ENCODE peak calls at places on chromosomes 4 and X, in ten cellular contexts. B, Y, W, D, X, C, P, A, H and N are unnamed samples.

GRCh38 chr4:140100771-140101170 is 53.2 kb downstream of the MAML3 start:
- DNase-seq in B (no peak), Y (no peak), W (no peak), D (no peak), X (no peak), C (no peak), P (no peak), A (no peak), H (no peak), N (no peak)

GRCh38 chr4:77599378-77599777 is 6.2 kb upstream of the CXCL13 start:
- DNase-seq in B (peak), Y (no peak), W (peak), D (no peak), X (no peak), C (no peak), P (peak), A (peak), H (no peak), N (peak)

GRCh38 chr4:56843421-56843899 is 22.0 kb upstream of the SPINK2 start:
- DNase-seq in B (no peak), Y (no peak), W (no peak), D (no peak), X (no peak), C (no peak), P (peak), A (no peak), H (no peak), N (no peak)

GRCh38 chr4:68951078-68951805 is at the start of gene UGT2A3:
- DNase-seq in B (no peak), Y (no peak), W (no peak), D (no peak), X (no peak), C (no peak), P (peak), A (no peak), H (no peak), N (no peak)

GRCh38 chr4:40909363-40909876 is 159.7 kb downstream of the NSUN7 start:
- DNase-seq in B (no peak), Y (no peak), W (no peak), D (no peak), X (no peak), C (no peak), P (no peak), A (peak), H (peak), N (no peak)

GRCh38 chr4:40210776-40211175 is 13.9 kb downstream of the RHOH start:
- DNase-seq in B (no peak), Y (no peak), W (no peak), D (no peak), X (no peak), C (no peak), P (no peak), A (peak), H (no peak), N (no peak)

GRCh38 chrX:100649550-100650356 is 5.8 kb downstream of the SRPX2 start:
- DNase-seq in B (no peak), Y (peak), W (no peak), D (peak), X (peak), C (peak), P (no peak), A (no peak), H (peak), N (no peak)

GRCh38 chr4:74738756-74739155 is 55.6 kb downstream of the BTC start:
- DNase-seq in B (no peak), Y (no peak), W (no peak), D (no peak), X (no peak), C (no peak), P (no peak), A (no peak), H (no peak), N (no peak)

GRCh38 chrX:35288657-35289056 is 346.1 kb downstream of the FAM47B start:
- DNase-seq in B (no peak), Y (no peak), W (no peak), D (no peak), X (no peak), C (no peak), P (no peak), A (no peak), H (no peak), N (no peak)

GRCh38 chrX:150337026-150337425 is 26.1 kb upstream of the MAMLD1 start:
- DNase-seq in B (no peak), Y (no peak), W (no peak), D (no peak), X (no peak), C (no peak), P (no peak), A (no peak), H (no peak), N (no peak)

GRCh38 chrX:48715066-48715465 is 18.5 kb downstream of the SUV39H1 start:
- DNase-seq in B (no peak), Y (no peak), W (no peak), D (no peak), X (no peak), C (no peak), P (no peak), A (no peak), H (no peak), N (no peak)

GRCh38 chr4:13966241-13967195 is 339.0 kb upstream of the BOD1L1 start:
- DNase-seq in B (no peak), Y (no peak), W (no peak), D (no peak), X (no peak), C (no peak), P (peak), A (no peak), H (no peak), N (no peak)

GRCh38 chrX:1212532-1212931 is at the start of gene CRLF2:
- DNase-seq in B (no peak), Y (peak), W (peak), D (no peak), X (no peak), C (no peak), P (no peak), A (peak), H (no peak), N (peak)

GRCh38 chrX:110015027-110015426 is 12.1 kb downstream of the TMEM164 start:
- DNase-seq in B (no peak), Y (no peak), W (no peak), D (no peak), X (no peak), C (no peak), P (no peak), A (no peak), H (no peak), N (no peak)

GRCh38 chr4:13126976-13127910 is 356.9 kb downstream of the RAB28 start:
- DNase-seq in B (peak), Y (no peak), W (no peak), D (no peak), X (no peak), C (no peak), P (no peak), A (no peak), H (no peak), N (no peak)

GRCh38 chr4:86250006-86250405 is 109.8 kb downstream of the MAPK10 start:
- DNase-seq in B (no peak), Y (no peak), W (no peak), D (no peak), X (no peak), C (no peak), P (no peak), A (no peak), H (no peak), N (no peak)

GRCh38 chr4:24060932-24061331 is 171.1 kb upstream of the PPARGC1A start:
- DNase-seq in B (no peak), Y (no peak), W (no peak), D (no peak), X (no peak), C (no peak), P (no peak), A (no peak), H (no peak), N (no peak)

GRCh38 chrX:110216027-110216426 is 101.9 kb downstream of the AMMECR1 start:
- DNase-seq in B (no peak), Y (no peak), W (no peak), D (no peak), X (no peak), C (no peak), P (no peak), A (no peak), H (no peak), N (no peak)

GRCh38 chrX:74613350-74614192 is 853 bp downstream of the RLIM start:
- DNase-seq in B (peak), Y (peak), W (peak), D (no peak), X (no peak), C (no peak), P (peak), A (no peak), H (no peak), N (no peak)

GRCh38 chrX:78595901-78596502 is 63.1 kb downstream of the RTL3 start:
- DNase-seq in B (no peak), Y (no peak), W (peak), D (no peak), X (no peak), C (no peak), P (peak), A (peak), H (no peak), N (peak)

GRCh38 chr4:152188801-152189200 is 347.1 kb downstream of the FBXW7 start:
- DNase-seq in B (no peak), Y (no peak), W (no peak), D (peak), X (no peak), C (no peak), P (no peak), A (no peak), H (no peak), N (no peak)

GRCh38 chr4:86965019-86965976 is 30.5 kb downstream of the AFF1 start:
- DNase-seq in B (no peak), Y (no peak), W (peak), D (no peak), X (no peak), C (no peak), P (peak), A (no peak), H (no peak), N (no peak)

GRCh38 chr4:92969650-92970370 is 666.0 kb downstream of the GRID2 start:
- DNase-seq in B (no peak), Y (no peak), W (no peak), D (no peak), X (no peak), C (no peak), P (no peak), A (no peak), H (no peak), N (no peak)

GRCh38 chr4:172809319-172809718 is 359.3 kb upstream of the GALNT7 start:
- DNase-seq in B (no peak), Y (no peak), W (no peak), D (no peak), X (no peak), C (no peak), P (peak), A (no peak), H (no peak), N (no peak)

GRCh38 chrX:76253432-76253831 is 80.6 kb downstream of the PBDC1 start:
- DNase-seq in B (peak), Y (no peak), W (peak), D (peak), X (no peak), C (no peak), P (peak), A (peak), H (no peak), N (peak)

GRCh38 chrX:39519566-39520301 is 578.0 kb downstream of the BCOR start:
- DNase-seq in B (no peak), Y (no peak), W (no peak), D (peak), X (no peak), C (peak), P (no peak), A (no peak), H (no peak), N (no peak)

GRCh38 chr4:19623866-19624265 is 627.8 kb upstream of the SLIT2 start:
- DNase-seq in B (no peak), Y (no peak), W (no peak), D (no peak), X (no peak), C (no peak), P (no peak), A (no peak), H (no peak), N (no peak)

GRCh38 chrX:13511557-13512330 is 57.7 kb upstream of the EGFL6 start:
- DNase-seq in B (no peak), Y (no peak), W (no peak), D (no peak), X (no peak), C (no peak), P (no peak), A (no peak), H (no peak), N (no peak)

GRCh38 chr4:180028682-180029081 is 2214.5 kb upstream of the TENM3 start:
- DNase-seq in B (no peak), Y (no peak), W (peak), D (no peak), X (no peak), C (no peak), P (peak), A (peak), H (no peak), N (peak)

GRCh38 chr4:173252024-173252935 is 81.9 kb downstream of the HMGB2 start:
- DNase-seq in B (peak), Y (no peak), W (peak), D (peak), X (no peak), C (peak), P (peak), A (peak), H (no peak), N (peak)

GRCh38 chrX:34884693-34885277 is 57.8 kb upstream of the FAM47B start:
- DNase-seq in B (no peak), Y (no peak), W (no peak), D (no peak), X (no peak), C (no peak), P (no peak), A (no peak), H (no peak), N (no peak)

GRCh38 chr4:2787230-2788100 is 5.4 kb upstream of the SH3BP2 start:
- DNase-seq in B (peak), Y (peak), W (peak), D (no peak), X (peak), C (no peak), P (no peak), A (peak), H (peak), N (peak)

GRCh38 chr4:113943863-113944262 is 35.6 kb downstream of the ARSJ start:
- DNase-seq in B (no peak), Y (no peak), W (no peak), D (no peak), X (no peak), C (no peak), P (no peak), A (peak), H (no peak), N (no peak)

GRCh38 chrX:155179343-155179997 is 36.8 kb upstream of the VBP1 start:
- DNase-seq in B (no peak), Y (no peak), W (no peak), D (no peak), X (no peak), C (no peak), P (no peak), A (no peak), H (no peak), N (peak)
- TF ChIP-seq CTCF in B (no peak), Y (no peak), W (peak), D (no peak), X (no peak), C (no peak), P (peak), A (peak), H (no peak), N (peak)

DNA sequence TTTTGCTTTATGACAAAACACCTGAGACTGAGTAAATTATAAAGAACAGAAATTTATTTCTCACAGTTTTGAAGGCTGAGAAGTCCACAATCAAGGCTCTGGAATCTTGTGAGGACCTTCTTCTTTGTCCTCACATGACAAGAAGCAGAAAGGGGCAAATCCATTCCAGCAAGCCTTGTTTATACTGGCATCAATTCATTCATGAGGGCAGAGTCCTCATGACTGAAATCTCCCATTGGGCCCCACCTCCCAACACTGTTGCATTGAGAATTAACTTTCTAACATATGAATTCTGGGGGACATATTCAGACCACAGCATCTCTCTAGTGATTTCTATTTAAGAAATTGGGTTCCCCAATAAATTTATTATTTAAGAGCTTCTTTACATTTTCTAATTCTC is 395.4 kb downstream of the AR start:
- DNase-seq in B (no peak), Y (no peak), W (no peak), D (no peak), X (no peak), C (no peak), P (no peak), A (no peak), H (no peak), N (no peak)
- TF ChIP-seq CTCF in B (no peak), Y (no peak), W (no peak), D (no peak), X (no peak), C (no peak), P (no peak), A (no peak), H (no peak), N (no peak)

GRCh38 chrX:42978655-42979379 is 200.9 kb upstream of the PPP1R2C start:
- DNase-seq in B (no peak), Y (no peak), W (no peak), D (no peak), X (no peak), C (no peak), P (peak), A (no peak), H (no peak), N (no peak)
- TF ChIP-seq CTCF in B (no peak), Y (no peak), W (no peak), D (no peak), X (no peak), C (no peak), P (no peak), A (no peak), H (no peak), N (no peak)

GRCh38 chr4:98728433-98728832 is 70.0 kb upstream of the TSPAN5 start:
- DNase-seq in B (no peak), Y (no peak), W (no peak), D (peak), X (no peak), C (peak), P (no peak), A (no peak), H (no peak), N (no peak)
- TF ChIP-seq CTCF in B (no peak), Y (no peak), W (no peak), D (no peak), X (no peak), C (no peak), P (no peak), A (no peak), H (no peak), N (no peak)

DNA sequence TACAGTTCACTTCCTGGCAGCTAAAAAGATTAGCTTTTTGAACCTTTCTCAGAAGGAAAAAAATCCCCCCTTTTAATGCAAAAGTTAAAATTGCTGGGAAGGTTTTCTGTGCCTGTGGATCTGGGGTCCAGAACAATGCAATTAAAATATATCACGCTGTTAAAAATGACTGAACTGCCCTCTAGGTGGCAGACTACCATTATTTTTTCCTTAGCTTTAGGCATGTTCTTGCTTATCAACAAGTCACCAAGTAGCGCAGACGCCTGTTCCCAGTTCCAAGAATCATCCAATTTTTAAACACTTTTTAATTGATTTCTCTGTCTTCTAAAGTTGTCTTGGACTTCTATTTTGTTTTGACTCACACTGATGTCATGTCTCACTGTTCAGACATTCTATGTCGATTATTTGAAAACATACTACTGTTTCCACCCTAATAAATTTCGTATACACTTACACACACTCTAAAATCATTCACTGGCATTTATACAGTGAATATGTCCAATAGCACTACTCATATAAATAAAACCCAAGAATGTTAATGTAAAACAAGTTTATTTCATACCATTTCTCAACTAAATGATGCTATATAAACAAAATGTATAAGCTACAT is 661.6 kb downstream of the RAPGEF2 start:
- DNase-seq in B (no peak), Y (no peak), W (peak), D (no peak), X (no peak), C (no peak), P (peak), A (peak), H (no peak), N (peak)
- TF ChIP-seq CTCF in B (peak), Y (peak), W (peak), D (no peak), X (no peak), C (peak), P (peak), A (peak), H (peak), N (peak)

GRCh38 chr4:116849620-116850019 is 235.8 kb downstream of the TRAM1L1 start:
- DNase-seq in B (no peak), Y (no peak), W (no peak), D (no peak), X (no peak), C (no peak), P (peak), A (no peak), H (no peak), N (no peak)
- TF ChIP-seq CTCF in B (no peak), Y (peak), W (no peak), D (no peak), X (no peak), C (no peak), P (peak), A (no peak), H (no peak), N (no peak)

GRCh38 chrX:53294024-53294648 is 12.8 kb upstream of the IQSEC2 start:
- DNase-seq in B (no peak), Y (peak), W (peak), D (no peak), X (no peak), C (no peak), P (no peak), A (no peak), H (no peak), N (no peak)
- TF ChIP-seq CTCF in B (no peak), Y (no peak), W (peak), D (no peak), X (no peak), C (no peak), P (peak), A (no peak), H (no peak), N (no peak)

DNA sequence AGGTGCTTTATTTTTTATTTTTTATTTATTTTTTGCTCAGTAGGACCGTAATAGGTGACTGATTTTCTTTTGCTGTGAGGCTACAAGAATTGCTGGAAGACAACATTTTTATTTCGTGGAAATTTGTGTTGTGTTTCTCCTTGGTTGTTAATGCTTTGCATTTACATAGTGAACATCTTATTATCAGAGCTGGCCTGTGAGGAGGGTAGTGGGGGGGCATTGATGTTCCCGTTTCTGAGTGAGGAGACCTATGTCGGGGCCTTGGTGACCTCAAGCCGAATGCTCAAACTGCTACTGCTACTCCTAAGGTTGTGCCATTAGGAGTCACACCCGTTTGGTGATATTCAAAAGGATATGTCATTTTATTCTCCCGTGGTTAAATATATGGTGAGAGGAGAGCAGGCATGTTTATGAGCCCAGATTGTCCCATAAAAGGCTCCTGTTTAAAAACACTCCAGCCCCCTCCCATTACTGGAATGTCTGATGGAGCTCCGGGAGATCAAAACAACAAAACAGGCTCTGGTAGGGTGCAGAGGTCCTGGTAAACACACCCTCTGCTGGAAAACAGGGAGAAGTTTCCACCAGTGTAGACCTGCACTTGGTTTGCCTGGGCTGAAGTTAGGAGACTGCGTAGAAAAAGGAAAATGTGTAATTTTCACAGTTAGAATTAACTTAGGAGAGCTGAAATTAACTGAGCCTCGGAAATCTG is 5.6 kb downstream of the PDGFRA start:
- DNase-seq in B (no peak), Y (no peak), W (no peak), D (no peak), X (no peak), C (no peak), P (peak), A (no peak), H (peak), N (no peak)
- TF ChIP-seq CTCF in B (no peak), Y (no peak), W (peak), D (no peak), X (no peak), C (no peak), P (peak), A (no peak), H (no peak), N (no peak)